ENCODE peak calls at places on chromosomes 12 and 14, in six cellular contexts. B is lower leg skin, L is spleen, J is esophagus muscularis mucosa, U is tibial nerve, S is gastrocnemius medialis. E is an unnamed sample.

GRCh38 chr12:69243099-69244084 is 4.0 kb downstream of the CPSF6 start:
- DNase-seq in B (no peak), L (no peak), J (no peak), U (no peak), S (no peak), E (no peak)

GRCh38 chr12:122244565-122245371 is 18.9 kb upstream of the DIABLO start:
- DNase-seq in B (no peak), L (no peak), J (no peak), U (no peak), S (no peak), E (no peak)

GRCh38 chr14:83826838-83827237 is 1703.1 kb upstream of the FLRT2 start:
- DNase-seq in B (no peak), L (no peak), J (no peak), U (no peak), S (no peak), E (no peak)

GRCh38 chr14:81986005-81986404 is 452.4 kb upstream of the SEL1L start:
- DNase-seq in B (no peak), L (no peak), J (no peak), U (no peak), S (no peak), E (no peak)

GRCh38 chr14:71932229-71932951 is at the start of gene RGS6:
- DNase-seq in B (no peak), L (no peak), J (peak; percentile 26), U (no peak), S (no peak), E (peak; percentile 46)

GRCh38 chr14:53331247-53331646 is 178.1 kb upstream of the DDHD1 start:
- DNase-seq in B (no peak), L (no peak), J (no peak), U (no peak), S (no peak), E (no peak)

GRCh38 chr14:63051966-63052365 is 6.7 kb upstream of the KCNH5 start:
- DNase-seq in B (no peak), L (no peak), J (no peak), U (no peak), S (no peak), E (no peak)

GRCh38 chr14:51085007-51085406 is 9.9 kb downstream of the TRIM9 start:
- DNase-seq in B (no peak), L (no peak), J (no peak), U (no peak), S (no peak), E (no peak)

GRCh38 chr14:21070083-21070609 is at the start of gene ARHGEF40:
- DNase-seq in B (no peak), L (peak; percentile 88), J (no peak), U (peak; percentile 20), S (peak; percentile 70), E (no peak)

DNA sequence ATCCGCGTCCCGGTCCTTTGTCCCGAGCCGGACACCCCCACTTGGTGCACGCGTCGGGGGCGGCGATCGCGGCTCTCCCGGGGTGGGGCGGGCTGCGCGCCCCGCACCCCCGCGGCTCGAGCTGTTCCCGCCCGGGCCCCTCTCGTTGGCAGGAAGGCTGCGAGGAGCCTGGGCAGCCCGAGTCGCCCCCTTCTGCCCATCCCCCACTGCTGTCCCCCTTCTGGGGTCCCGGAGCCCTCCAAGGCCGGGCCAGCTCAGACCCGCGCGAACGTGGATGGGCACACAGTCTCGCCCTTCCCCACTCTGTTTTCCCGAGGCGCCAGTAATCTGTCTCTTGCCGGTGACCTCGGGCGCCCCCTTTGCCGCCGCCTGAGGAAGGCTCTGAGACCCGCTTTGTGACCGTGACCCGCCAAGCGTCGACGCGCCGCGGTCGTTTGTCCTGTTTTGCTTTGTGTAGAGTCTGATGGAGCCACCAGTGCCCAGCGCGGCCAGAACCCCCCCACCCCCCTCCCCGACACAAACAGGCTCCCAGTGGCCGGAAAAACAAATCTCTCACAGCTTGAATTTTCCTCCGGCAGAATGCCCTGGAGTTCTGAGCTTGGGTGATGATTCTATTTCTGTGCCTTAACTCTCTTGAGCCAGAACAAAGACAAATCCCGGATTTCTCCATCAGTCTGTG is 610 bp downstream of the C14orf132 start:
- DNase-seq in B (no peak), L (no peak), J (no peak), U (no peak), S (no peak), E (no peak)
- TF ChIP-seq POLR2A in B (no peak), L (no peak), J (no peak), U (no peak), S (no peak), E (no peak)

DNA sequence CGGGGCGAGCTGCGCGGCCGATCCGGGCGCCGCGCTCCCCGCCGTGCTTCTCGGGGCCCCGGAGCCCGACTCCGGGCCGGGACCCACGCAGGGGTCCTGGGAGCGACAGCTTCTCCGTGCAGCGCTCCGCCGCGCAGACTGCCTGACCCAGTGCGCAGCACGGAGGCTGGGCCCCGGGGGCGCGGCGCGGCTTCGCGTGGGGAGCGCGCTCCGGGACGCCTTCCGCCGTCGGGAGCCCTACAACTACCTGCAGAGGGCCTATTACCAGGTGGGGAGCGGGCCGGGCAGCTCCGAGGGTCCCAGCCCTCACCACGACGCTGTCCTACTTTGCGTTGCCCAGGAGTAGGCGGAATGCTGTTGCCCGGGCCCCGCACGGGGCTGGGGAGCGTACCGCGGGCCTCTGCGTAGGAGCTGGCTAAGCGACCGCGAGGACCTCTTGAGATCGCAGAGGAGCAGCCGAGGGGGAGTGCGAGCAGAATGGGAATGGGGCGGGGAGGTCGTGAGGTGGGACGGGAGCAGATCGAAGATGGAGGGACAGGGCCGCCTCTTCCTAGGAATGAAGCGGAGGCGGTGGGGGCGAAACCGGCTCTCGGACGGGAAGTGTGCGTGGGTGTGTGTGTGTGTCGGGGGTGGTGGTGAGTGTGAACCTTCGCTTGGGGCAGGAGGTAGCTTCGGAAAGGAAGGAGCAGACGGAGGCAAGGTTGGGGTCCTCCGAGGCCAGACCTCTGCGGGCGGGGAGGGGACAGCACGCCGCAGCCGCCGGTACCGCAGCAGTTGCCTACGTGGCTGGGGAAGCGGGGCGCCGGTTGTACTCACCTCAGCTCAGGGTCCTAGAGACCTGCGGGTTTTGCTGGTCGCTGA is 694 bp downstream of the P3H3 start:
- DNase-seq in B (no peak), L (peak; percentile 82), J (no peak), U (no peak), S (no peak), E (peak; percentile 70)
- TF ChIP-seq POLR2A in B (no peak), L (no peak), J (no peak), U (peak; percentile 24), S (no peak), E (no peak)

GRCh38 chr14:68377459-68377858 is 415.4 kb downstream of the ZFP36L1 start:
- DNase-seq in B (peak; percentile 66), L (peak; percentile 82), J (no peak), U (peak; percentile 67), S (peak; percentile 48), E (peak; percentile 78)
- TF ChIP-seq POLR2A in B (no peak), L (no peak), J (no peak), U (peak; percentile 17), S (peak; percentile 13), E (no peak)

GRCh38 chr12:56803750-56804149 is 40.6 kb downstream of the HSD17B6 start:
- DNase-seq in B (no peak), L (no peak), J (no peak), U (no peak), S (peak; percentile 69), E (no peak)
- TF ChIP-seq POLR2A in B (no peak), L (no peak), J (no peak), U (no peak), S (no peak), E (no peak)

DNA sequence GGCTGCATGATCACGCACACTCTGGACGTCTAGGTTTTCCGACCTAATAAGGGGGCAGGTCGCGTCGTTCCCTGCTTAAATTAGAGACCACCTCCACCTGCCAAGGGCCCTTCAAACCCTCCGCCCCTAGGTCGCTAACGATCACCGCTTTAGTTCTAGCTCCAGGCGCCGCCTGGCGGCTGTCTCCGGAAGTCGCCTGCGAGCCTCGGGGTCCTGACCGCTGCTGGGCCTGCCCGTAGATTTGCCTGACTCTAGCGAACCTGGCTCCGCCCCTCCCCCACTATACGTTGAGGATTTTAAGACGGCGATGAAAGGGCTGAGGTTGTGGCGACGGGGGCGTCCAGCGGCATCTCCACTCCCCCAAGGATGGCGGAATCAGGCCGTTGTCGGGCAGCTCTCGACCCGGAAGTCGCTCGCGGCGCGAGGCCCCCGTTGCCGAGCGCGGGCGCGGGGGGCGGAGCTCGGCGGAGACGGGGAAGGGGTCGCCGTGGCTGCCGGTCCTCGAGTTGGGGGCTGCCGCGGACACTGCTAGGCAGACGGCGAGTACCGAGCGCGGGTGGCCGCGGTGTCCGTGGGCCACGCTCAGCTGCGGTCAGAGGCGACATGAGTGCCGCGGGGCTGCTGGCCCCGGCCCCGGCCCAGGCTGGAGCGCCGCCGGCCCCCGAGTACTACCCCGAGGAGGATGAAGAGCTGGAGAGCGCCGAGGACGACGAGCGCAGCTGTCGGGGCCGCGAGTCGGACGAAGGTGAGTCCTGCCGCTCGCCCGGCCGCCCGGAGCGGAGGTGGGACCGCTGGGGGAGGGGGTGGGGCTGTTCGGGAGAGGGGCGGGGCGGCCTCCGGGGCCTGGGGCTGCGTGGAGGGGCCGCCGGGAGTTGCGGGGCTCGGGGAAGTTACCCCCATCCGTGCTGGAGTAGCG is at the start of gene SUDS3:
- DNase-seq in B (peak; percentile 94), L (peak; percentile 98), J (peak; percentile 98), U (peak; percentile 99), S (peak; percentile 90), E (peak; percentile 97)
- TF ChIP-seq POLR2A in B (no peak), L (peak; percentile 8), J (peak; percentile 25), U (peak; percentile 38), S (peak; percentile 60), E (no peak)

DNA sequence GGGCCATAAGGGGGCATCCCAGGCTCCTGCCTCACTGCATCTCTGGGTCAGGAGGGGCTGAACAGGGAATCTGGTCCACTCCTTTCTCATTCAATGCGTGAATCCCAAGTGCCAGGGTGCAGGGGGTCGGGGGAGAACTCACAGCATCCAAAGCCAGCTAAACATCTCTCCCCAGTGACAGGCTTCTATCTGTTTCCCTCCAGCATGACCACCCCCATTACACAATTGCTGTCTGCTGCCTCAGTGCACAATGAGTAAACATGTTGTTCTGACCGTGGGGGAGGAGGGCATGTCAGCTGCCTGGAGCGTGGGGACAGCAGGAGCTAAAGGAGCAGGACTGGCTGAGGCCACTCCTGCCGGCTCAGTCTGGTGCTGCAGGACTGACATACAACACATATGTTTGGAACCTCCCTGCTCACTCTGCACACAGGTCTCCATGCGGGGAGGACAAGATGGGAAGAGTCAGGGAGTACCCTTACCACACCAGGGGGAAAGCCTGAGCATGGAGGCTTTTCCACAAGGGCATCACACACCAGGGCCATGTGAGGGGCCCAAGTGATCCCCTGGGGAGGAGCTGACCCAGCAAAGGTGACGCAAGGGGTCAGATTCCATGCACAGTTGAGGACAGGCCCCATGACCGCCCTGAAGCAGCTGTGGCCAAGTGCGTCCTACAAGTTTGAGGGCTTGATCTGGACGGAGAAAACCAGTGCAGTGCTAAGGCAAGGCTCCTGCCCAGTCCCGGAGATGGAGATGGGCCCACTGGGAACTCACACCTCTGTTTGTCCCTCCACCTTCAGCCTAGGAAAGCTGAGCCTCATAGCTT is 1.4 kb downstream of the TNS2 start:
- DNase-seq in B (peak; percentile 91), L (no peak), J (no peak), U (peak; percentile 85), S (peak; percentile 97), E (peak; percentile 91)
- TF ChIP-seq POLR2A in B (no peak), L (no peak), J (peak; percentile 13), U (peak; percentile 84), S (peak; percentile 94), E (no peak)

DNA sequence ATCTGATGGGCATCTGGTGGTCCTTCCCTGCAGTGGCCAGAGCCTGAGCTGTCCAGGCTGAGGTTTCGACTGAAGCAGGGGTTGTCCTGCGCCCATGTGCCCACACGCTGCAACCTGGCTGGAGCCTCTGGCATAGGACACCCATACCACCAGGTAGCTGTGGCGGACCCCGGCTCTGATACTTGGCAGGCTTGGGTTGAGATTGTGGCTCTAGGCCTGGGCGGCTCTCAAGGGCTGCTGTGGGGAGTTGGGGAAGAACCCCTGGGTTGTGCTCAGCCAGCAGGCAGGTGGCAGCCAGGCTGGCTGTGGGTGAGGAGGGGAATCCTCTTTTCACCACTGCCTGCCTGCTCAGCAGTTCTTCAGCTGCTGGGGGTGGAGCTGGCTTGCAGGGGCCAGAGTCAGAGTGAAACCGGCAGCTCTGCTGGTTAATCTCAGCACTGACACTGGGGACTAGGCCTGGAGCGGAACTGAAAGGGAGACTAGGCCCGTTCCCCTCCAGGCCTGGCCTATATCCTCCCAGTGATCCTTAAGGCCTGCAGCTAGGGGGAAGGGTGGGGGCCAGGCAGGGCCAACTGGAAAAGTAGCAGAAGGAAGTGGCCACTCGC is 39.1 kb downstream of the SH2B3 start:
- DNase-seq in B (peak; percentile 58), L (peak; percentile 95), J (peak; percentile 92), U (peak; percentile 50), S (peak; percentile 67), E (peak; percentile 60)
- TF ChIP-seq POLR2A in B (no peak), L (no peak), J (no peak), U (no peak), S (no peak), E (no peak)